ENCODE peak calls at places on chromosomes 16 and 17, in five cellular contexts. S is breast epithelium; W is CD4-positive, alpha-beta memory T cell; U is hepatocyte; Z is brain microvascular endothelial cell. B is an unnamed sample. For H3K27me3, the result is how much of the 10 kb centered on the place peaks cover.

GRCh38 chr17:8304181-8304910 is 5.7 kb upstream of the ARHGEF15 start:
- DNase-seq in S (no peak), U (no peak), W (no peak), Z (no peak), B (no peak)

GRCh38 chr17:9421525-9421924 is 154.1 kb downstream of the STX8 start:
- DNase-seq in W (no peak), S (no peak), U (no peak), Z (no peak), B (no peak)

GRCh38 chr17:73194514-73195222 is 1.8 kb downstream of the COG1 start:
- DNase-seq in W (no peak), S (no peak), U (no peak), Z (peak), B (no peak)

GRCh38 chr16:30121741-30122620 is 1.0 kb downstream of the MAPK3 start:
- DNase-seq in Z (peak), U (no peak), W (no peak), S (peak), B (peak)

GRCh38 chr17:12665263-12666210 is at the start of gene MYOCD:
- DNase-seq in U (peak), S (no peak), W (no peak), Z (peak), B (peak)

GRCh38 chr16:84294196-84295142 is at the start of gene WFDC1:
- DNase-seq in Z (no peak), W (no peak), U (peak), S (no peak), B (no peak)

GRCh38 chr17:47733047-47733413 is at the start of gene TBX21:
- DNase-seq in U (peak), W (peak), S (peak), Z (no peak), B (peak)

GRCh38 chr17:7916799-7917198 is 710 bp upstream of the RNF227 start:
- DNase-seq in Z (peak), U (no peak), W (no peak), S (no peak), B (no peak)

GRCh38 chr16:19698480-19699465 is 19.3 kb downstream of the KNOP1 start:
- DNase-seq in Z (no peak), U (no peak), W (no peak), S (no peak), B (no peak)

GRCh38 chr16:84013787-84014569 is 28.6 kb downstream of the SLC38A8 start:
- DNase-seq in U (peak), S (no peak), W (peak), Z (peak), B (peak)

GRCh38 chr17:49554694-49555494 is 20.8 kb upstream of the NXPH3 start:
- DNase-seq in U (no peak), S (no peak), W (no peak), Z (no peak), B (no peak)

GRCh38 chr16:16120044-16120381 is 103.3 kb downstream of the ABCC6 start:
- DNase-seq in U (no peak), S (no peak), W (no peak), Z (no peak), B (peak)

GRCh38 chr17:81810476-81810875 is 6.5 kb downstream of the GCGR start:
- DNase-seq in U (no peak), S (no peak), W (no peak), Z (no peak), B (no peak)
- H3K27me3 ChIP-seq in U (under half), S (half or more), W (under half), Z (under half), B (under half)

GRCh38 chr17:56979091-56979480 is 1.2 kb downstream of the SCPEP1 start:
- DNase-seq in Z (no peak), U (no peak), W (no peak), S (no peak), B (no peak)
- H3K27ac ChIP-seq in Z (no peak), U (no peak), W (no peak), S (peak), B (no peak)

DNA sequence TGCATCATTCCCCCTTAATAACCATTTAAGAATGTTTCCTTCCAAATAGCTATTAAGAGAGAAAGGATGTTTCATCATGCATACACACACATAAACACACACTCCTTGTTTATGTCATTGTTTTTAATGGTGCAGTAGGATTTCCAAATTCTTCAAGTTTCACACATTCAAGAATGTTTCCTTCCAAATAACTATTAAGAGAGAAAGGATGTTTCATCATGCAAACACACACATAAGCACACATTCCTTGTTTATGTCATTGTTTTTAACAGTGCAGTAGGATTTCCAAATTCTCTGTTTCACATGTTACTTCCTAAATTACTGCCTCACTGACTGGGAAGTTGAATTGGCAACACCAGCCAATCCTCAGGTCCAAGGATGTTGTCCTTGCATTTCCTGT is 7.7 kb downstream of the TOX3 start:
- DNase-seq in U (no peak), S (no peak), Z (no peak), W (no peak), B (no peak)
- H3K27me3 ChIP-seq in U (under half), S (under half), Z (under half), W (under half), B (under half)

DNA sequence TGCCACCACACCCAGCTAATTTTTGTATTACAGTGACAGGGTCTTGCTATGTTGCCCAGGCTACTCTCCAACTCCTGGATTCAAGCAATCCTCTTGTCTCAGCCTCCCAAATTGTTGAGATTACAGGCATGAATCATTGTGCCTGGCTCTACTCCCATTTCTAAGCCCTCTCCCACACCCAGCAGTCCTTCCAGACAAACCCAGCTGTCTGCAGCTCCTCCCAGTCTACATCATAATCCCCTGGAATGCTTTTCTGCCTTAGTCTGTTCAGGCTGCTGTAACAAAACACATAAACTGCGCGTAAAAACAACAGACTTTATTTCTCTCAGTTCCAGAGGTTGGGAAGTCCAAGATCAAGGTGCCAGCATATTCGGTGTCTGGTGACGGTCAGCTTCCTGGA is 144.5 kb downstream of the GRIN2A start:
- DNase-seq in S (no peak), W (no peak), U (no peak), Z (peak), B (no peak)
- H3K27ac ChIP-seq in S (no peak), W (no peak), U (no peak), Z (no peak), B (no peak)

GRCh38 chr17:50638572-50638850 is 3.8 kb downstream of the ABCC3 start:
- DNase-seq in S (no peak), W (no peak), Z (no peak), U (no peak), B (no peak)
- H3K27me3 ChIP-seq in S (under half), W (under half), Z (under half), U (under half), B (under half)

DNA sequence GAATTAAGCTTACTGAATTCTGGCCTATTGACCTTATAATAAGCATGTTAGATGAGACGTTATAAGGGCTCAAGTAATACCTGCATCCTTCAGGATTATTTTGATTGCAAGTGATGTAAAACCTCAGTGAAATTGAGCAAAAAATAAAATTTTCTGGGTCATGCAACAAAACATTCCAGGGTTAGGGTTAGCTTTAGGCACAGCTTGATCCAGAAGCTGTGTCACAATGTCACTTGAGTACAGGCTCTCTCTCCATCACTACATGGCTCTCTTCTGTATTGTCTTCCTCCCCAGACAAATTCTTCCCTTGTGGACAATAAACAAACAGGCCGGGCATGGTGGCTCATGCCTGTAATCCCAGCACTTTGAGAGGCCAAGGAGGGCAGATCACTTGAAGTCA is 3.6 kb upstream of the NUP93 start:
- DNase-seq in U (no peak), W (no peak), Z (no peak), S (no peak), B (no peak)
- H3K27ac ChIP-seq in U (no peak), W (no peak), Z (no peak), S (no peak), B (no peak)

DNA sequence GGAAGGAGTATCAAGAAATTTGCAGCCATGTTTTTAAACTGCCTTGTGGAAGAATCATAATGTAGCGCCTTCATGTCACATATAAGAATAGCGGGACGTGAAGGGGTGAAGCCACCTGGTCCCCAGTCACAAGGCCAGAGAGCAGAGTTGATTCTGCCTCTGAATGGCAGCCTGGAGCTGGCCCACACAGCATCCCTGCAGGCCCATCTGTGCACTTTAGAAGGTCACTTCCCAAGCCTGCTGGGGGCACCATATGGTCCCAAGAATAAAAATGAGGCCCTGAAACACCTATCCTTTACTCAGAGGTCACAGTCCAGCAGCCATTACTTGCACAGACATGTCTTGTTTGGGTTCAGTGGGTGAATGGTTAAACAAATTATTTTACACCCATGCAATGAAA is 15.0 kb downstream of the CD300E start:
- DNase-seq in U (no peak), W (no peak), S (no peak), Z (no peak), B (no peak)
- H3K27me3 ChIP-seq in U (under half), W (under half), S (under half), Z (under half), B (under half)

GRCh38 chr16:89712476-89712805 is 8.3 kb downstream of the VPS9D1 start:
- DNase-seq in U (peak), W (no peak), Z (peak), S (no peak), B (no peak)

GRCh38 chr16:89709166-89709565 is 7.7 kb upstream of the SPATA2L start:
- DNase-seq in Z (no peak), W (no peak), S (no peak), U (no peak), B (no peak)

GRCh38 chr16:89710709-89711564 is 9.4 kb upstream of the SPATA2L start:
- DNase-seq in S (no peak), Z (no peak), U (no peak), W (no peak), B (no peak)

GRCh38 chr16:89709716-89710480 is 8.4 kb upstream of the SPATA2L start:
- DNase-seq in Z (no peak), S (no peak), U (no peak), W (no peak), B (no peak)

DNA sequence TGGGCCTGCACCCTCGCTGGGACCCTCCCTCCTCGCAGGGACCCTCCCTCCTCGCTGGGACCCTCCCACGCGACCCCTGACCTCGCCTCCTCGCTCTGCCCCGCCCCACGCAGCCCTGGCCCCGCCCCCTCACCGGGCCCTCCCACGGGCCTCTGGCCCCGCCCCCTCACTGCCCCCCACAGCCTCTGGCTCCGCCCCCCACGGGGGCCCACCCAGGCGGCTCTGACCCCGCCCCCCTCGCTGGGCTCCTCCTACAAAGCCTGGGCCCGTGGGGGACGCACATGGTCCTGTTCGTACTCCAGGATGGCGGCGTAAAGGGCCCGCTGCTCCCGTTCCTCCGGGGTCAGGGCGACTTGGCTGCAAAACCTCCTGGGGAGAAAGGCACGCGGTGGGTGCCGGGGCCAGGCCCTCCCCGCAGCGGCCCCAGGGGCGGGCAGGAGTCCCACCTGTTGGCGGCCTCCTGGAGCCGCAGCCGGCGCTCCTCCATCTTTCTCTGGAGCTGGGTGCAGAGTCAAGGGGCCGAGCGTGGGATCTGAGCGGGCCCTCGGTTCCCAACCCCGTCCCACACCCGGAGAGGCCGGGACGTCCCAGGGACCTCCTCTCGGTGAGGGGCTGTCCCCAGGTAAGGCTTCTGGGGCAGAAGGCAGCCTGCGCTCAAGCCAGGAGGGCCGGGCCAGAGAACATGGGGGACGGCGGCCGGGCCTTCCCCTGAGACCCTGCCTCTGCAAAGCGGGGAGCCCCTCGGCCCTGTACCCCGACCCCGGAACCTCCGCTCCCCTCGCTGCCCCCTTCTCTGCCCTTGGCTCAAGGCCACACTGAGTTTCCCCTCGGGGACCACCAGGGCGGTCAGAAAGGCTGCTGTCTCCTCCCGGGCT is 8.9 kb downstream of the VPS9D1 start:
- DNase-seq in S (no peak), W (peak), U (peak), Z (peak), B (peak)
- H3K27ac ChIP-seq in S (peak), W (no peak), U (no peak), Z (peak), B (no peak)

B was measured in colonic mucosa.